ENCODE peak calls at places on chromosomes 7 and 10, in six cellular contexts. One of them, this sample, is unnamed.

GRCh38 chr7:104767826-104768536 is 246.0 kb upstream of the KMT2E start:
- DNase-seq in heart left ventricle: no peak
- DNase-seq in stimulated activated CD8-positive, alpha-beta memory T cell treated with anti-CD3 and anti-CD28 coated beads, Interleukin-7, amount 100 ng/mL, for 48 hours: no peak
- DNase-seq in germinal center: no peak
- DNase-seq in NAMALWA: no peak
- DNase-seq in EL: no peak
- DNase-seq in this sample: no peak

GRCh38 chr7:108142675-108143259 is 12.6 kb upstream of the LAMB4 start:
- DNase-seq in heart left ventricle: no peak
- DNase-seq in stimulated activated CD8-positive, alpha-beta memory T cell treated with anti-CD3 and anti-CD28 coated beads, Interleukin-7, amount 100 ng/mL, for 48 hours: no peak
- DNase-seq in NAMALWA: no peak
- DNase-seq in EL: no peak
- DNase-seq in germinal center: no peak
- DNase-seq in this sample: no peak

GRCh38 chr7:92631067-92631829 is 41.1 kb upstream of the FAM133B start:
- DNase-seq in stimulated activated CD8-positive, alpha-beta memory T cell treated with anti-CD3 and anti-CD28 coated beads, Interleukin-7, amount 100 ng/mL, for 48 hours: peak; percentile 70
- DNase-seq in EL: no peak
- DNase-seq in NAMALWA: no peak
- DNase-seq in heart left ventricle: no peak
- DNase-seq in germinal center: no peak
- DNase-seq in this sample: no peak

GRCh38 chr10:125886914-125887512 is 5.9 kb upstream of the DHX32 start:
- DNase-seq in germinal center: no peak
- DNase-seq in stimulated activated CD8-positive, alpha-beta memory T cell treated with anti-CD3 and anti-CD28 coated beads, Interleukin-7, amount 100 ng/mL, for 48 hours: no peak
- DNase-seq in heart left ventricle: no peak
- DNase-seq in EL: no peak
- DNase-seq in NAMALWA: no peak
- DNase-seq in this sample: no peak

GRCh38 chr7:105707381-105707780 is 126.1 kb upstream of the EFCAB10 start:
- DNase-seq in stimulated activated CD8-positive, alpha-beta memory T cell treated with anti-CD3 and anti-CD28 coated beads, Interleukin-7, amount 100 ng/mL, for 48 hours: no peak
- DNase-seq in germinal center: no peak
- DNase-seq in EL: peak; percentile 14
- DNase-seq in NAMALWA: no peak
- DNase-seq in heart left ventricle: no peak
- DNase-seq in this sample: no peak

GRCh38 chr10:7788640-7789335 is 811 bp downstream of the ATP5F1C start:
- DNase-seq in EL: peak; percentile 39
- DNase-seq in stimulated activated CD8-positive, alpha-beta memory T cell treated with anti-CD3 and anti-CD28 coated beads, Interleukin-7, amount 100 ng/mL, for 48 hours: no peak
- DNase-seq in germinal center: peak; percentile 24
- DNase-seq in heart left ventricle: peak; percentile 20
- DNase-seq in NAMALWA: peak; percentile 57
- DNase-seq in this sample: no peak

GRCh38 chr7:96986901-96987300 is 18.5 kb upstream of the DLX6 start:
- DNase-seq in EL: no peak
- DNase-seq in germinal center: no peak
- DNase-seq in stimulated activated CD8-positive, alpha-beta memory T cell treated with anti-CD3 and anti-CD28 coated beads, Interleukin-7, amount 100 ng/mL, for 48 hours: no peak
- DNase-seq in heart left ventricle: no peak
- DNase-seq in NAMALWA: no peak
- DNase-seq in this sample: no peak

GRCh38 chr7:131898418-131898817 is 342.0 kb upstream of the PODXL start:
- DNase-seq in germinal center: no peak
- DNase-seq in EL: no peak
- DNase-seq in heart left ventricle: no peak
- DNase-seq in stimulated activated CD8-positive, alpha-beta memory T cell treated with anti-CD3 and anti-CD28 coated beads, Interleukin-7, amount 100 ng/mL, for 48 hours: no peak
- DNase-seq in NAMALWA: no peak
- DNase-seq in this sample: no peak

GRCh38 chr7:151704284-151704968 is 172.5 kb downstream of the PRKAG2 start:
- DNase-seq in NAMALWA: peak; percentile 40
- DNase-seq in stimulated activated CD8-positive, alpha-beta memory T cell treated with anti-CD3 and anti-CD28 coated beads, Interleukin-7, amount 100 ng/mL, for 48 hours: no peak
- DNase-seq in heart left ventricle: no peak
- DNase-seq in EL: no peak
- DNase-seq in germinal center: no peak
- DNase-seq in this sample: no peak

GRCh38 chr7:157612664-157613561 is 276.1 kb downstream of the DNAJB6 start:
- DNase-seq in NAMALWA: no peak
- DNase-seq in stimulated activated CD8-positive, alpha-beta memory T cell treated with anti-CD3 and anti-CD28 coated beads, Interleukin-7, amount 100 ng/mL, for 48 hours: peak; percentile 29
- DNase-seq in EL: no peak
- DNase-seq in heart left ventricle: peak; percentile 57
- DNase-seq in germinal center: peak; percentile 47
- DNase-seq in this sample: no peak

GRCh38 chr7:33868151-33868550 is 37.2 kb upstream of the BMPER start:
- DNase-seq in stimulated activated CD8-positive, alpha-beta memory T cell treated with anti-CD3 and anti-CD28 coated beads, Interleukin-7, amount 100 ng/mL, for 48 hours: no peak
- DNase-seq in heart left ventricle: no peak
- DNase-seq in NAMALWA: no peak
- DNase-seq in germinal center: no peak
- DNase-seq in EL: peak; percentile 71
- DNase-seq in this sample: no peak

GRCh38 chr7:107105591-107106245 is 61.2 kb downstream of the PRKAR2B start:
- DNase-seq in NAMALWA: no peak
- DNase-seq in germinal center: no peak
- DNase-seq in stimulated activated CD8-positive, alpha-beta memory T cell treated with anti-CD3 and anti-CD28 coated beads, Interleukin-7, amount 100 ng/mL, for 48 hours: no peak
- DNase-seq in EL: peak; percentile 19
- DNase-seq in heart left ventricle: no peak
- DNase-seq in this sample: no peak

GRCh38 chr7:134943785-134944400 is 42.4 kb upstream of the AGBL3 start:
- DNase-seq in EL: peak; percentile 23
- DNase-seq in germinal center: no peak
- DNase-seq in NAMALWA: peak; percentile 71
- DNase-seq in heart left ventricle: no peak
- DNase-seq in stimulated activated CD8-positive, alpha-beta memory T cell treated with anti-CD3 and anti-CD28 coated beads, Interleukin-7, amount 100 ng/mL, for 48 hours: no peak
- DNase-seq in this sample: no peak

GRCh38 chr10:11331706-11332105 is 279.7 kb downstream of the USP6NL start:
- DNase-seq in EL: no peak
- DNase-seq in germinal center: no peak
- DNase-seq in stimulated activated CD8-positive, alpha-beta memory T cell treated with anti-CD3 and anti-CD28 coated beads, Interleukin-7, amount 100 ng/mL, for 48 hours: no peak
- DNase-seq in heart left ventricle: no peak
- DNase-seq in NAMALWA: no peak
- DNase-seq in this sample: no peak

GRCh38 chr7:141585592-141586510 is 34.6 kb downstream of the AGK start:
- DNase-seq in germinal center: no peak
- DNase-seq in stimulated activated CD8-positive, alpha-beta memory T cell treated with anti-CD3 and anti-CD28 coated beads, Interleukin-7, amount 100 ng/mL, for 48 hours: peak; percentile 69
- DNase-seq in NAMALWA: no peak
- DNase-seq in EL: peak; percentile 95
- DNase-seq in heart left ventricle: no peak
- DNase-seq in this sample: no peak

GRCh38 chr10:116737582-116738358 is 4.6 kb downstream of the HSPA12A start:
- DNase-seq in germinal center: no peak
- DNase-seq in NAMALWA: no peak
- DNase-seq in EL: no peak
- DNase-seq in heart left ventricle: no peak
- DNase-seq in stimulated activated CD8-positive, alpha-beta memory T cell treated with anti-CD3 and anti-CD28 coated beads, Interleukin-7, amount 100 ng/mL, for 48 hours: no peak
- DNase-seq in this sample: no peak

GRCh38 chr10:74529205-74529604 is 297.2 kb upstream of the KAT6B start:
- DNase-seq in stimulated activated CD8-positive, alpha-beta memory T cell treated with anti-CD3 and anti-CD28 coated beads, Interleukin-7, amount 100 ng/mL, for 48 hours: no peak
- DNase-seq in germinal center: no peak
- DNase-seq in heart left ventricle: no peak
- DNase-seq in NAMALWA: no peak
- DNase-seq in EL: no peak
- DNase-seq in this sample: no peak

GRCh38 chr10:100130786-100131185 is 49.1 kb upstream of the CPN1 start:
- DNase-seq in EL: no peak
- DNase-seq in heart left ventricle: no peak
- DNase-seq in germinal center: no peak
- DNase-seq in NAMALWA: no peak
- DNase-seq in stimulated activated CD8-positive, alpha-beta memory T cell treated with anti-CD3 and anti-CD28 coated beads, Interleukin-7, amount 100 ng/mL, for 48 hours: no peak
- DNase-seq in this sample: no peak

GRCh38 chr10:133277993-133278576 is 1.4 kb upstream of the ADAM8 start:
- DNase-seq in germinal center: no peak
- DNase-seq in heart left ventricle: no peak
- DNase-seq in NAMALWA: no peak
- DNase-seq in stimulated activated CD8-positive, alpha-beta memory T cell treated with anti-CD3 and anti-CD28 coated beads, Interleukin-7, amount 100 ng/mL, for 48 hours: no peak
- DNase-seq in EL: no peak
- DNase-seq in this sample: peak; percentile 83

GRCh38 chr10:130423455-130424305 is 287.5 kb downstream of the GLRX3 start:
- DNase-seq in stimulated activated CD8-positive, alpha-beta memory T cell treated with anti-CD3 and anti-CD28 coated beads, Interleukin-7, amount 100 ng/mL, for 48 hours: no peak
- DNase-seq in heart left ventricle: no peak
- DNase-seq in NAMALWA: no peak
- DNase-seq in germinal center: no peak
- DNase-seq in EL: no peak
- DNase-seq in this sample: no peak

GRCh38 chr10:111158601-111159000 is 81.8 kb downstream of the ADRA2A start:
- DNase-seq in heart left ventricle: no peak
- DNase-seq in germinal center: no peak
- DNase-seq in EL: peak; percentile 19
- DNase-seq in NAMALWA: no peak
- DNase-seq in stimulated activated CD8-positive, alpha-beta memory T cell treated with anti-CD3 and anti-CD28 coated beads, Interleukin-7, amount 100 ng/mL, for 48 hours: no peak
- DNase-seq in this sample: no peak

GRCh38 chr10:71483135-71483534 is 86.4 kb downstream of the CDH23 start:
- DNase-seq in NAMALWA: no peak
- DNase-seq in heart left ventricle: no peak
- DNase-seq in stimulated activated CD8-positive, alpha-beta memory T cell treated with anti-CD3 and anti-CD28 coated beads, Interleukin-7, amount 100 ng/mL, for 48 hours: no peak
- DNase-seq in germinal center: no peak
- DNase-seq in EL: no peak
- DNase-seq in this sample: no peak

GRCh38 chr10:76546411-76546810 is 1091.2 kb downstream of the KCNMA1 start:
- DNase-seq in stimulated activated CD8-positive, alpha-beta memory T cell treated with anti-CD3 and anti-CD28 coated beads, Interleukin-7, amount 100 ng/mL, for 48 hours: no peak
- DNase-seq in germinal center: no peak
- DNase-seq in heart left ventricle: no peak
- DNase-seq in EL: no peak
- DNase-seq in NAMALWA: no peak
- DNase-seq in this sample: no peak

GRCh38 chr10:118569241-118569881 is 26.1 kb downstream of the PRLHR start:
- DNase-seq in NAMALWA: no peak
- DNase-seq in heart left ventricle: no peak
- DNase-seq in germinal center: no peak
- DNase-seq in EL: peak; percentile 47
- DNase-seq in stimulated activated CD8-positive, alpha-beta memory T cell treated with anti-CD3 and anti-CD28 coated beads, Interleukin-7, amount 100 ng/mL, for 48 hours: no peak
- DNase-seq in this sample: no peak

This sample was measured in left lobe of liver.